ENCODE peak calls at places on chromosome 9, in ten cellular contexts. I is uterus; E is endodermal cell; G is heart left ventricle; Q is heart right ventricle; A is CD4-positive, CD25-positive, alpha-beta regulatory T cell; Z is mammary epithelial cell; K is aorta; S is endothelial cell of umbilical vein; W is ovary. B is an unnamed sample.

GRCh38 chr9:115673599-115673998 is 480.0 kb upstream of the PAPPA start:
- DNase-seq in Q (no peak), I (no peak), Z (no peak), G (no peak), S (no peak), E (no peak), W (no peak), K (no peak), A (no peak), B (no peak)

GRCh38 chr9:71637926-71638325 is 130.4 kb downstream of the CEMIP2 start:
- DNase-seq in Z (no peak), K (no peak), S (peak), A (no peak), G (no peak), W (no peak), E (no peak), I (no peak), Q (no peak), B (no peak)

GRCh38 chr9:114626415-114627029 is 15.4 kb downstream of the TMEM268 start:
- DNase-seq in Q (no peak), S (no peak), W (no peak), I (no peak), Z (no peak), G (no peak), K (no peak), E (no peak), A (no peak), B (no peak)

GRCh38 chr9:123072407-123072995 is 39.0 kb downstream of the GPR21 start:
- DNase-seq in I (no peak), G (no peak), S (no peak), E (peak), A (no peak), W (no peak), Z (no peak), Q (no peak), K (no peak), B (no peak)

GRCh38 chr9:93094294-93095204 is 1.5 kb upstream of the CARD19 start:
- DNase-seq in S (peak), G (peak), E (peak), A (peak), K (peak), W (peak), Z (no peak), I (peak), Q (peak), B (no peak)

GRCh38 chr9:74951107-74951720 is 1.5 kb downstream of the C9orf40 start:
- DNase-seq in W (peak), S (no peak), K (no peak), I (no peak), Q (no peak), Z (peak), E (peak), G (no peak), A (no peak), B (no peak)

GRCh38 chr9:136619742-136620440 is 42.8 kb upstream of the EGFL7 start:
- DNase-seq in Q (peak), A (no peak), G (peak), I (no peak), K (peak), W (no peak), Z (no peak), S (no peak), E (no peak), B (no peak)

GRCh38 chr9:81522721-81523551 is 166.4 kb downstream of the TLE1 start:
- DNase-seq in K (no peak), W (no peak), E (peak), Z (peak), A (no peak), Q (no peak), I (no peak), G (no peak), S (peak), B (peak)

GRCh38 chr9:76528056-76528455 is 69.1 kb downstream of the GCNT1 start:
- DNase-seq in I (no peak), S (no peak), K (no peak), E (no peak), A (no peak), Q (no peak), W (no peak), G (no peak), Z (no peak), B (no peak)

GRCh38 chr9:34049630-34050384 is 1.1 kb upstream of the UBAP2 start:
- DNase-seq in I (no peak), K (no peak), Z (peak), W (no peak), A (no peak), G (no peak), E (peak), Q (no peak), S (no peak), B (no peak)

GRCh38 chr9:2809692-2810423 is 34.0 kb downstream of the PUM3 start:
- DNase-seq in Z (no peak), G (no peak), E (peak), K (no peak), Q (no peak), S (peak), W (peak), I (no peak), A (no peak), B (no peak)

GRCh38 chr9:135050072-135050990 is 37.1 kb upstream of the OLFM1 start:
- DNase-seq in A (no peak), Z (no peak), E (peak), K (peak), S (no peak), Q (no peak), W (no peak), I (no peak), G (no peak), B (no peak)

GRCh38 chr9:131627846-131628820 is 82.8 kb downstream of the PRRT1B start:
- DNase-seq in Q (no peak), A (peak), S (no peak), W (no peak), G (peak), Z (no peak), E (no peak), K (no peak), I (no peak), B (no peak)

DNA sequence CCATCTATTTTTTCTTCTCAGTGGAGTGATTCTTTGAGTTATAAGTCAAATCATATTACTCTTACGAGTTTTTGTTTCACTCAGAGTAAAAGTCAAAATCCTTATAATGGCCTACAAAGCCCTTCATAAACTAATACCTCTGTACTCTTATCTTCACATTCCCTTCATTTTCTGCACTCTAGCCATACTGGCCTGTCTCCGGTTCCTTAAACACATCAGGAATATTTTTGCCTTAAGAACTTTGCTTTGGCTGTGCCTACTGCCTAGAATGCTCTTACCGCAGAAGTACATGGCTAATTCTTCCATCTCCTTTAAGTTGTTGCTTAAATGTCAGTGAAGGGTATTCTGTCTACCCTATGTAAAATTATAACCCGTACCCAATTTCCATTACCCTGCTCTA is 132.9 kb upstream of the GRHPR start:
- DNase-seq in S (no peak), G (no peak), I (no peak), A (no peak), Q (no peak), K (no peak), Z (no peak), E (no peak), W (no peak), B (no peak)
- H3K4me3 ChIP-seq in S (no peak), G (no peak), I (no peak), A (no peak), Q (no peak), K (no peak), Z (no peak), E (no peak), W (no peak), B (no peak)

GRCh38 chr9:112654282-112654681 is 63.6 kb downstream of the INIP start:
- DNase-seq in K (no peak), S (no peak), E (peak), I (no peak), Z (no peak), G (no peak), W (no peak), Q (no peak), A (no peak), B (no peak)
- H3K4me3 ChIP-seq in K (no peak), S (no peak), E (no peak), I (no peak), Z (no peak), G (no peak), W (no peak), Q (no peak), A (no peak), B (no peak)

GRCh38 chr9:109779711-109780452 is at the start of gene PALM2AKAP2:
- DNase-seq in W (peak), A (no peak), Q (peak), K (peak), G (peak), Z (peak), I (peak), E (peak), S (no peak), B (no peak)
- H3K4me3 ChIP-seq in W (peak), A (no peak), Q (peak), K (peak), G (peak), Z (peak), I (peak), E (peak), S (no peak), B (peak)

GRCh38 chr9:4756420-4756819 is 15.4 kb upstream of the AK3 start:
- DNase-seq in Q (no peak), S (no peak), Z (no peak), A (no peak), G (no peak), W (no peak), E (no peak), K (no peak), I (no peak), B (no peak)

GRCh38 chr9:4760122-4760521 is 19.1 kb upstream of the AK3 start:
- DNase-seq in E (no peak), K (no peak), I (no peak), Z (no peak), A (no peak), G (no peak), W (no peak), Q (no peak), S (no peak), B (no peak)

GRCh38 chr9:4762889-4763521 is 22.0 kb upstream of the AK3 start:
- DNase-seq in I (peak), E (peak), S (peak), G (peak), K (peak), W (no peak), Q (peak), Z (no peak), A (no peak), B (no peak)

GRCh38 chr9:4764033-4764432 is 23.0 kb upstream of the AK3 start:
- DNase-seq in E (no peak), W (no peak), A (no peak), K (no peak), Q (no peak), S (no peak), Z (no peak), I (no peak), G (no peak), B (no peak)

GRCh38 chr9:4762108-4762888 is 21.3 kb upstream of the AK3 start:
- DNase-seq in Z (peak), Q (peak), S (peak), K (peak), A (peak), I (peak), W (peak), G (peak), E (peak), B (peak)
- H3K4me3 ChIP-seq in Z (no peak), Q (peak), S (no peak), K (no peak), A (peak), I (no peak), W (no peak), G (peak), E (no peak), B (no peak)

B was measured in LNCaP clone FGC.